ENCODE peak calls at places on chromosomes 11 and 22, in nine cellular contexts. K is SK-N-MC, S is lung, E is heart left ventricle, F is pancreas, I is colonic mucosa, X is SJSA1, R is body of pancreas, U is neural progenitor cell. J is an unnamed sample.

GRCh38 chr11:99670268-99670667 is 649.5 kb downstream of the CNTN5 start:
- DNase-seq in K (no peak), S (no peak), E (no peak), F (no peak), I (no peak), X (no peak), R (no peak), U (no peak), J (no peak)

GRCh38 chr11:11463397-11463796 is 110.3 kb upstream of the CSNK2A3 start:
- DNase-seq in K (no peak), S (no peak), E (no peak), F (no peak), I (no peak), X (no peak), R (no peak), U (no peak), J (no peak)

GRCh38 chr11:72141066-72141465 is 5.5 kb downstream of the FOLR3 start:
- DNase-seq in K (no peak), S (no peak), E (no peak), F (no peak), I (no peak), X (peak), R (no peak), U (no peak), J (no peak)

GRCh38 chr22:19837915-19838314 is 16.8 kb downstream of the GNB1L start:
- DNase-seq in K (no peak), S (no peak), E (no peak), F (no peak), I (no peak), X (no peak), R (no peak), U (no peak), J (no peak)

GRCh38 chr11:68810164-68810563 is 31.6 kb downstream of the CPT1A start:
- DNase-seq in K (no peak), S (no peak), E (peak), F (peak), I (peak), X (no peak), R (peak), U (no peak), J (no peak)

GRCh38 chr22:19673660-19674059 is 40.6 kb upstream of the SEPTIN5 start:
- DNase-seq in K (no peak), S (no peak), E (no peak), F (no peak), I (no peak), X (no peak), R (no peak), U (no peak), J (no peak)

GRCh38 chr11:35065566-35065965 is 73.4 kb upstream of the CD44 start:
- DNase-seq in K (no peak), S (no peak), E (no peak), F (no peak), I (no peak), X (no peak), R (no peak), U (no peak), J (no peak)

GRCh38 chr11:101949846-101950245 is 33.5 kb upstream of the ANGPTL5 start:
- DNase-seq in K (no peak), S (no peak), E (no peak), F (no peak), I (no peak), X (no peak), R (no peak), U (peak), J (no peak)

GRCh38 chr22:46508391-46508999 is 28.9 kb downstream of the CELSR1 start:
- DNase-seq in K (peak), S (no peak), E (no peak), F (no peak), I (no peak), X (peak), R (no peak), U (peak), J (no peak)

GRCh38 chr11:104705475-104706195 is 192.6 kb downstream of the CASP12 start:
- DNase-seq in K (peak), S (peak), E (no peak), F (peak), I (peak), X (no peak), R (peak), U (no peak), J (no peak)

GRCh38 chr11:78061088-78061920 is 2.4 kb upstream of the THRSP start:
- DNase-seq in K (no peak), S (no peak), E (no peak), F (peak), I (no peak), X (no peak), R (peak), U (no peak), J (no peak)

GRCh38 chr11:73729594-73730206 is 31.2 kb downstream of the RAB6A start:
- DNase-seq in K (no peak), S (no peak), E (no peak), F (no peak), I (no peak), X (no peak), R (peak), U (peak), J (no peak)

GRCh38 chr11:125338886-125339811 is 156.9 kb downstream of the FEZ1 start:
- DNase-seq in K (no peak), S (no peak), E (no peak), F (no peak), I (no peak), X (no peak), R (no peak), U (no peak), J (no peak)

GRCh38 chr22:25201557-25202273 is 2.1 kb downstream of the CRYBB3 start:
- DNase-seq in K (no peak), S (no peak), E (no peak), F (no peak), I (no peak), X (no peak), R (no peak), U (no peak), J (no peak)

GRCh38 chr11:133966924-133967598 is 10.3 kb upstream of the IGSF9B start:
- DNase-seq in K (no peak), S (no peak), E (peak), F (no peak), I (peak), X (no peak), R (peak), U (peak), J (no peak)

GRCh38 chr22:50656122-50657070 is 16.2 kb upstream of the SHANK3 start:
- DNase-seq in K (no peak), S (no peak), E (no peak), F (no peak), I (no peak), X (peak), R (no peak), U (no peak), J (no peak)

GRCh38 chr11:85822814-85823213 is 11.9 kb upstream of the SYTL2 start:
- DNase-seq in K (no peak), S (no peak), E (no peak), F (no peak), I (no peak), X (peak), R (no peak), U (no peak), J (no peak)

GRCh38 chr11:100849009-100849913 is 162.2 kb downstream of the ARHGAP42 start:
- DNase-seq in K (no peak), S (no peak), E (no peak), F (no peak), I (no peak), X (no peak), R (no peak), U (no peak), J (no peak)

GRCh38 chr11:78653294-78653909 is 78.7 kb upstream of the NARS2 start:
- DNase-seq in K (no peak), S (peak), E (no peak), F (no peak), I (no peak), X (no peak), R (no peak), U (no peak), J (no peak)

GRCh38 chr11:6397636-6398035 is 7.4 kb downstream of the SMPD1 start:
- DNase-seq in K (no peak), S (peak), E (no peak), F (no peak), I (no peak), X (no peak), R (no peak), U (no peak), J (no peak)

GRCh38 chr11:79663012-79663411 is 222.2 kb upstream of the TENM4 start:
- DNase-seq in K (no peak), S (no peak), E (no peak), F (no peak), I (no peak), X (no peak), R (no peak), U (peak), J (no peak)

GRCh38 chr11:65866524-65867283 is 5.9 kb downstream of the EFEMP2 start:
- DNase-seq in K (no peak), S (no peak), E (peak), F (peak), I (no peak), X (peak), R (no peak), U (no peak), J (no peak)

GRCh38 chr11:36357831-36358230 is 61.7 kb downstream of the PRR5L start:
- DNase-seq in K (no peak), S (no peak), E (no peak), F (no peak), I (no peak), X (no peak), R (no peak), U (no peak), J (no peak)

GRCh38 chr11:515131-515530 is 8.1 kb upstream of the RNH1 start:
- DNase-seq in K (no peak), S (no peak), E (peak), F (no peak), I (no peak), X (no peak), R (no peak), U (no peak), J (no peak)

GRCh38 chr11:2466869-2467694 is 22.3 kb downstream of the KCNQ1 start:
- DNase-seq in K (no peak), S (no peak), E (peak), F (no peak), I (peak), X (peak), R (no peak), U (no peak), J (no peak)

GRCh38 chr11:45794169-45794568 is 10.8 kb upstream of the SLC35C1 start:
- DNase-seq in K (no peak), S (no peak), E (no peak), F (no peak), I (peak), X (peak), R (no peak), U (no peak), J (no peak)

GRCh38 chr22:43110444-43110926 is at the start of gene BIK:
- DNase-seq in K (no peak), S (peak), E (peak), F (peak), I (peak), X (peak), R (peak), U (peak), J (no peak)

GRCh38 chr11:73795925-73796632 is 8.4 kb downstream of the MRPL48 start:
- DNase-seq in K (no peak), S (no peak), E (peak), F (no peak), I (no peak), X (no peak), R (peak), U (peak), J (peak)

GRCh38 chr22:50338860-50339462 is 4.2 kb upstream of the PPP6R2 start:
- DNase-seq in K (no peak), S (no peak), E (no peak), F (no peak), I (no peak), X (no peak), R (no peak), U (no peak), J (no peak)

GRCh38 chr11:40819230-40819629 is 640.2 kb downstream of the LRRC4C start:
- DNase-seq in K (no peak), S (no peak), E (no peak), F (no peak), I (no peak), X (no peak), R (no peak), U (peak), J (no peak)

GRCh38 chr11:31366795-31367194 is 2.7 kb downstream of the DCDC1 start:
- DNase-seq in K (no peak), S (no peak), E (no peak), F (no peak), I (no peak), X (no peak), R (no peak), U (no peak), J (no peak)

GRCh38 chr11:104556606-104557301 is 341.5 kb downstream of the CASP12 start:
- DNase-seq in K (no peak), S (no peak), E (no peak), F (no peak), I (no peak), X (no peak), R (no peak), U (no peak), J (no peak)

GRCh38 chr22:44845796-44846720 is 93.7 kb downstream of the ARHGAP8 start:
- DNase-seq in K (no peak), S (no peak), E (no peak), F (no peak), I (no peak), X (no peak), R (no peak), U (no peak), J (no peak)

GRCh38 chr22:40040927-40041326 is 46.2 kb downstream of the FAM83F start:
- DNase-seq in K (peak), S (no peak), E (no peak), F (no peak), I (no peak), X (no peak), R (peak), U (no peak), J (no peak)

GRCh38 chr11:8192016-8192895 is 23.4 kb upstream of the RIC3 start:
- DNase-seq in K (peak), S (peak), E (no peak), F (peak), I (peak), X (peak), R (peak), U (peak), J (peak)

GRCh38 chr11:103035656-103036434 is 56.1 kb downstream of the DCUN1D5 start:
- DNase-seq in K (peak), S (no peak), E (no peak), F (peak), I (peak), X (no peak), R (peak), U (peak), J (no peak)

GRCh38 chr22:30572210-30572609 is 2.3 kb downstream of the GAL3ST1 start:
- DNase-seq in K (no peak), S (no peak), E (no peak), F (no peak), I (no peak), X (no peak), R (no peak), U (no peak), J (no peak)
- H3K27ac ChIP-seq in K (no peak), S (no peak), E (no peak), F (no peak), I (no peak), X (no peak), R (no peak), U (no peak), J (peak)

GRCh38 chr11:33613404-33613803 is 87.2 kb downstream of the C11orf91 start:
- DNase-seq in K (no peak), S (no peak), E (no peak), F (no peak), I (no peak), X (no peak), R (no peak), U (no peak), J (no peak)
- H3K27ac ChIP-seq in K (no peak), S (no peak), E (no peak), F (no peak), I (no peak), X (no peak), R (no peak), U (no peak), J (no peak)

GRCh38 chr11:19979519-19979845 is 180.8 kb downstream of the DBX1 start:
- DNase-seq in K (no peak), S (no peak), E (no peak), F (no peak), I (no peak), X (no peak), R (no peak), U (no peak), J (no peak)
- H3K27ac ChIP-seq in K (no peak), S (peak), E (no peak), F (peak), I (no peak), X (peak), R (no peak), U (no peak), J (no peak)

GRCh38 chr11:47005441-47005840 is 68.9 kb downstream of the CSTPP1 start:
- DNase-seq in K (no peak), S (no peak), E (no peak), F (no peak), I (no peak), X (no peak), R (no peak), U (no peak), J (no peak)
- H3K27ac ChIP-seq in K (peak), S (no peak), E (peak), F (peak), I (no peak), X (no peak), R (peak), U (no peak), J (peak)

GRCh38 chr11:67636962-67637361 is 2.6 kb downstream of the TBX10 start:
- DNase-seq in K (no peak), S (no peak), E (no peak), F (no peak), I (no peak), X (no peak), R (no peak), U (no peak), J (no peak)

GRCh38 chr11:67640021-67640757 is 626 bp upstream of the TBX10 start:
- DNase-seq in K (no peak), S (peak), E (peak), F (peak), I (peak), X (peak), R (peak), U (peak), J (no peak)

GRCh38 chr11:67639438-67639859 is at the start of gene TBX10:
- DNase-seq in K (no peak), S (no peak), E (no peak), F (no peak), I (no peak), X (no peak), R (no peak), U (no peak), J (no peak)

GRCh38 chr11:67640758-67641113 is 1.2 kb upstream of the TBX10 start:
- DNase-seq in K (no peak), S (no peak), E (no peak), F (no peak), I (peak), X (no peak), R (no peak), U (peak), J (no peak)

DNA sequence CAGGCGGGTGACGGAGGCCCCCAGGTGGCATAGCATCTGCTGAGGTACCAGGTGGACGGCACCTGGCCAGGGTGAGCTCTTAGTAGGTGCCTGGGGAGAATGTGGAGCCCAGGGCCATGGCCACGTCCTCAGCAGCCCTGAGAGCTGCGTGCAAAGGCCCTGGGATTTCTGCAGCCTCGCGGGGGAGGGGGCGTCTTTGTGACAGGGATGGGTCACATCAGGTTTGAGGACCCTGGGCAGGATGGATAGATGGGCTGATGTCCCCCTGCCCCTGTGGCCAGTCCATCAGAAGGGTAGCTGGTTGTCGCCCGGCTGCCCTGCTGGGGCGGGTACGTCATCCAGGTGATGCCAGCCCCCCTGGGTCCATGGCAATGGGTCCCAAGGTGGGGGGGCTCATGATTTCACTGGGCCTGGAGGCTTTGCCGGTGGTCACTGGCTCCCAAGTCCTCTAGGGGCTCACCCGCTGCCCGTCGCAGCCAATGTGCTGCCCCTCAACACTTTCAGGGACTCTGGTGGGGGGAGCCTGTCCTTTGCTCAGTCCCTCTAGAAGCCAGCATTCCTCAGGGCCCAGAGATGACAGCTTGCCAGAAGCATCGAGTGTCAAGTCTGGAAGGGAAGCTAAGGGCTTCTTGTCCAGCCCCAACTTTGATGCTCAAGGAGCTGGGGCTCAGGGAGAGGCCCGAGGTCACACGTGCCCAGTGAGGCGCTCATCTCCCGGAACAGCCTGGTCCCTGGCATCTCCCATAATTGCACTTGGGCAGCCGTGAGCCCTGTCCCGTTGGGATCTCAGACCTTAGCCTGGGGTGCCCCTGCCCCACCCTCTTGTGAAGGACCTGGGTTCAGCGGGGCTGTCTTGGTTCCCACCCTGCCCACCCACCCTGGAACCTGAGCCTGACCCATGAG is 777 bp downstream of the TBX10 start:
- DNase-seq in K (no peak), S (no peak), E (no peak), F (no peak), I (no peak), X (no peak), R (no peak), U (no peak), J (no peak)
- H3K27ac ChIP-seq in K (no peak), S (no peak), E (no peak), F (no peak), I (no peak), X (no peak), R (no peak), U (no peak), J (no peak)

GRCh38 chr11:123218451-123218850 is 23.4 kb upstream of the CLMP start:
- DNase-seq in K (no peak), S (no peak), E (no peak), F (no peak), I (no peak), X (no peak), R (no peak), U (no peak), J (no peak)
- H3K27ac ChIP-seq in K (no peak), S (no peak), E (no peak), F (peak), I (no peak), X (peak), R (peak), U (no peak), J (no peak)

GRCh38 chr22:21946262-21946925 is 6.3 kb downstream of the PPM1F start:
- DNase-seq in K (no peak), S (no peak), E (no peak), F (no peak), I (no peak), X (no peak), R (no peak), U (no peak), J (no peak)

GRCh38 chr22:21947040-21948014 is 5.3 kb downstream of the PPM1F start:
- DNase-seq in K (no peak), S (no peak), E (no peak), F (no peak), I (no peak), X (no peak), R (no peak), U (peak), J (no peak)

GRCh38 chr22:21942939-21943338 is 9.7 kb downstream of the PPM1F start:
- DNase-seq in K (no peak), S (no peak), E (no peak), F (no peak), I (no peak), X (no peak), R (no peak), U (no peak), J (no peak)

GRCh38 chr22:21943571-21944448 is 8.8 kb downstream of the PPM1F start:
- DNase-seq in K (no peak), S (no peak), E (no peak), F (peak), I (no peak), X (no peak), R (no peak), U (no peak), J (no peak)

DNA sequence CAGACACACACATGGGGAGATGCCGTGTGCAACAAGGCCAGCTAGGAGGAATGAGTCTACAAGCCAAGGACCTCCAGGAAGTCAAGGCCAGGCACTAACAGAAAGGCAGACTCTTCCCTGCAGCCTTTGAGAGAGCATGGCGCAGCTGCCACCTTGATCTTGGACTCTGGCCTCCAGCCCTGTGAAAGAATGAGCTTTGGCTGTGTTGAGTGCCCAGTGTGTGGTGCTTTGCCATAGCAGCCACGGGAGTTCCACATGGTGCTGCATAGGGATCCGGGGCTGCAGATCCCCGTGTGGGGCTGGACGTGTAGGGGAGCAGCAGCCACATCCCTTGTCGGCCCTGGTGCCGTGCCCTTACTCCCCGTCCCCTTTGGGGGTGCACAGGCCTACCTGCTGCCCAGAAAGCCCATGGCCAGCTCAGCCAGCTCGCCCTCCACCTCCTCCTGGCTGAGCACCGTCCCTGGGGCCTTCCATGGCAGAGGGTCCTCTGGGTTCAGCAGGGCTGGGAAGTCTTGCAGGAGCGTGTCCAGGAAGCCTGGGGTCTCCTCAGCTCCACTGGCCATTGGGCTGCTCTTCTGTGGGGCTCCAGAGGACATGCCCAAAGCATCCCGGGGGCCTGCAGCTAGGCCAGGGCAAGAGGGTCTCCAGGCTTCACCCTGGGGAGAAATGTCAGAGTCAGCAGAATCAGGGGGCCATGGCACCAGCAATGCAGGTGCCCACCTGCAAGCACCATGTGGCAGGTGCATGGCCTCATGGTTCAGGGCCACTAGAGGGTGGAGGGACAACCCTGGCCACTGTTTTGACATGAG is 7.0 kb downstream of the PPM1F start:
- DNase-seq in K (no peak), S (no peak), E (no peak), F (no peak), I (no peak), X (no peak), R (no peak), U (no peak), J (no peak)
- H3K27ac ChIP-seq in K (no peak), S (no peak), E (peak), F (no peak), I (no peak), X (no peak), R (no peak), U (no peak), J (no peak)

J was measured in caudate nucleus.